ENCODE peak calls at places on chromosome 6, in five cellular contexts. U is right cardiac atrium, A is breast epithelium, D is stomach, V is A549. T is an unnamed sample.

GRCh38 chr6:100088009-100088408 is 94.0 kb upstream of the MCHR2 start:
- DNase-seq in V (no peak), U (no peak), A (no peak), D (no peak), T (no peak)

GRCh38 chr6:100862063-100862462 is 19.1 kb downstream of the ASCC3 start:
- DNase-seq in U (no peak), D (no peak), V (no peak), A (no peak), T (no peak)

GRCh38 chr6:111949546-111949945 is 76.3 kb upstream of the FYN start:
- DNase-seq in A (no peak), D (no peak), U (no peak), V (no peak), T (no peak)

GRCh38 chr6:28769626-28770402 is 154.0 kb downstream of the TRIM27 start:
- DNase-seq in D (no peak), V (peak; percentile 35), U (no peak), A (no peak), T (no peak)

GRCh38 chr6:119602215-119603178 is 252.9 kb upstream of the MAN1A1 start:
- DNase-seq in U (no peak), V (no peak), D (no peak), A (no peak), T (no peak)

GRCh38 chr6:76942203-76942971 is 520.9 kb downstream of the HTR1B start:
- DNase-seq in D (no peak), V (no peak), A (no peak), U (peak; percentile 11), T (no peak)

GRCh38 chr6:134293659-134294161 is 24.2 kb downstream of the SGK1 start:
- DNase-seq in D (no peak), A (no peak), U (no peak), V (no peak), T (no peak)

GRCh38 chr6:140281236-140281635 is 906.8 kb upstream of the CITED2 start:
- DNase-seq in D (no peak), V (no peak), A (no peak), U (no peak), T (no peak)

GRCh38 chr6:42001506-42001905 is 48.8 kb upstream of the TAF8 start:
- DNase-seq in V (no peak), U (no peak), A (no peak), D (no peak), T (no peak)

GRCh38 chr6:161459008-161459407 is 185.1 kb upstream of the AGPAT4 start:
- DNase-seq in V (no peak), A (no peak), U (no peak), D (no peak), T (no peak)

GRCh38 chr6:53926505-53926904 is 131.7 kb downstream of the LRRC1 start:
- DNase-seq in V (no peak), A (peak; percentile 37), D (no peak), U (no peak), T (no peak)

GRCh38 chr6:29813809-29814208 is 13.8 kb upstream of the HLA-G start:
- DNase-seq in A (no peak), V (no peak), D (no peak), U (no peak), T (no peak)

GRCh38 chr6:51526049-51526448 is 561.4 kb downstream of the PKHD1 start:
- DNase-seq in V (no peak), A (no peak), U (peak; percentile 24), D (no peak), T (no peak)

GRCh38 chr6:142416179-142416578 is 114.4 kb downstream of the ADGRG6 start:
- DNase-seq in A (no peak), U (no peak), V (no peak), D (no peak), T (no peak)

GRCh38 chr6:148203970-148204369 is 138.7 kb upstream of the SASH1 start:
- DNase-seq in D (no peak), U (no peak), A (no peak), V (no peak), T (no peak)

GRCh38 chr6:116476021-116476678 is 15.0 kb downstream of the CALHM6 start:
- DNase-seq in U (no peak), D (no peak), A (no peak), V (no peak), T (no peak)

GRCh38 chr6:126625019-126625418 is 285.1 kb downstream of the CENPW start:
- DNase-seq in U (no peak), V (no peak), A (no peak), D (no peak), T (no peak)

GRCh38 chr6:41546866-41547798 is 951 bp downstream of the FOXP4 start:
- DNase-seq in D (peak; percentile 48), V (peak; percentile 13), A (peak; percentile 27), U (peak; percentile 77), T (no peak)

GRCh38 chr6:35152067-35152707 is 11.0 kb upstream of the TCP11 start:
- DNase-seq in A (no peak), U (no peak), D (no peak), V (no peak), T (no peak)

GRCh38 chr6:157599191-157599590 is 218.2 kb downstream of the ZDHHC14 start:
- DNase-seq in U (no peak), D (no peak), V (no peak), A (no peak), T (no peak)

GRCh38 chr6:132972971-132973370 is 158.6 kb downstream of the RPS12 start:
- DNase-seq in U (no peak), A (no peak), D (no peak), V (no peak), T (no peak)
- H3K27ac ChIP-seq in U (no peak overlapping the region), A (no peak overlapping the region), D (no peak overlapping the region), V (no peak overlapping the region), T (no peak overlapping the region)

GRCh38 chr6:31131595-31131994 is 7.3 kb downstream of the PSORS1C2 start:
- DNase-seq in V (no peak), D (no peak), A (no peak), U (no peak), T (no peak)

GRCh38 chr6:31128093-31128676 is 7.9 kb upstream of the CDSN start:
- DNase-seq in A (no peak), U (peak; percentile 83), V (peak; percentile 37), D (peak; percentile 85), T (no peak)

GRCh38 chr6:31130751-31131150 is 8.1 kb downstream of the PSORS1C2 start:
- DNase-seq in A (no peak), V (no peak), D (no peak), U (no peak), T (no peak)

GRCh38 chr6:31126416-31127175 is 6.3 kb upstream of the CDSN start:
- DNase-seq in D (peak; percentile 56), U (no peak), A (no peak), V (no peak), T (no peak)

DNA sequence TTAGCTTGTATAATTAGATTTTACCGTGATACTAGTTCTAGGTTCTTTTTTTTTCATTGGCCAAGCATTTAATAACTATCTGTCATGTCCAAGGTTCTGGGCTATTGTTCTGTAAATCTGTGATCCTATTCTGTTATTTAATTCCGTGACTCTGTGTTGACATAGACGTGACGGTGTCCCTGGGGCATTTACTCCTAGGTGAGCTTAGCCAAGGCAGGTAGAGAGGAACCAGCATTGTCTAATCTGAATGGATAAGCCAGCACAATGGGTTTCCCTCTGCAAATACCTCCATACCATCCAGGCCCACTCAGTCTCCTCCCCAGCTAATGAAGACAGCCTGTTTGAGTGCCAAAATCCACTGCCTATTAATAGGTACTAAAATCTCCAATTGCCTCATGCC is 8.9 kb upstream of the CDSN start:
- DNase-seq in V (no peak), U (no peak), A (peak; percentile 53), D (no peak), T (no peak)
- H3K27ac ChIP-seq in V (no peak overlapping the region), U (no peak overlapping the region), A (peak overlapping the region; percentile 22), D (no peak overlapping the region), T (no peak overlapping the region)

GRCh38 chr6:167479967-167480653 is 155.2 kb downstream of the TTLL2 start:
- DNase-seq in D (no peak), V (no peak), A (no peak), U (peak; percentile 57), T (no peak)
- H3K27ac ChIP-seq in D (no peak overlapping the region), V (no peak overlapping the region), A (no peak overlapping the region), U (peak overlapping the region; percentile 18), T (no peak overlapping the region)

DNA sequence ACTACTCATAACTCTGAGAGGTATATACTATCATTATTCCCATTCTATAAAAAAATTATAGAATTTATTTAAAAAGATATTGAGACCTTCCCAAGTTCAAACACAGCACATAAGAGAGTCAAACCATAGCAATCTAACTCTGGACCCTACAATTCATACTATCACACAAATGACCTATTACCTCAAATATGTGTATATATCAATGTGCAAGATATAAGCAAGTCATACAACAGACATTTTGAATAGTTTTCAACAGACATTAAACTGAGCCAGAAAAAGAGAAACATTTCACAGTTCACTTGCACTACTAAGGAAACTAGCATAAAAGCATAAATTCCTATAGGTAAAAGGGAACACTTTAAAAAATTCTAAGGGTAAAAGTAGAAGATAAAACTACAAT is 11.7 kb downstream of the PHIP start:
- DNase-seq in V (no peak), U (no peak), A (no peak), D (no peak), T (no peak)
- H3K27ac ChIP-seq in V (no peak overlapping the region), U (no peak overlapping the region), A (no peak overlapping the region), D (no peak overlapping the region), T (no peak overlapping the region)

GRCh38 chr6:164563866-164564265 is 745.5 kb downstream of the C6orf118 start:
- DNase-seq in V (no peak), U (no peak), D (no peak), A (no peak), T (no peak)
- H3K27ac ChIP-seq in V (no peak overlapping the region), U (no peak overlapping the region), D (no peak overlapping the region), A (no peak overlapping the region), T (no peak overlapping the region)

GRCh38 chr6:164415832-164416563 is 893.4 kb downstream of the C6orf118 start:
- DNase-seq in D (no peak), V (no peak), U (no peak), A (no peak), T (no peak)
- H3K27ac ChIP-seq in D (no peak overlapping the region), V (no peak overlapping the region), U (no peak overlapping the region), A (peak overlapping the region; percentile 40), T (no peak overlapping the region)

GRCh38 chr6:83490177-83490576 is 22.2 kb upstream of the PRSS35 start:
- DNase-seq in D (no peak), U (no peak), V (no peak), A (no peak), T (no peak)

GRCh38 chr6:83488448-83488847 is 23.9 kb upstream of the PRSS35 start:
- DNase-seq in U (no peak), V (no peak), A (no peak), D (no peak), T (no peak)

GRCh38 chr6:83488861-83489260 is 23.5 kb upstream of the PRSS35 start:
- DNase-seq in D (no peak), U (no peak), V (no peak), A (no peak), T (no peak)
- H3K27ac ChIP-seq in D (no peak overlapping the region), U (no peak overlapping the region), V (no peak overlapping the region), A (no peak overlapping the region), T (no peak overlapping the region)

T was measured in ascending aorta.